ENCODE peak calls at places on chromosomes 7 and 10, in nine cellular contexts. O is uterus; R is NCI-H1436; C is SHP77; H is GM03348; J is KG1; A is stimulated activated CD4-positive, alpha-beta T cell treated with anti-CD3 and anti-CD28 coated beads, Interleukin-2, amount 100 ng/mL, for 48 hours; W is activated CD8-positive, alpha-beta memory T cell treated with anti-CD3 and anti-CD28 coated beads for 48 hours; M is NCI-H2081. Y is an unnamed sample.

GRCh38 chr7:97027427-97028234 is 3.0 kb upstream of the DLX5 start:
- DNase-seq in C (peak), A (peak), R (no peak), J (no peak), O (peak), W (peak), M (peak), H (peak), Y (peak)

GRCh38 chr7:52504546-52504945 is 530.9 kb upstream of the POM121L12 start:
- DNase-seq in O (no peak), R (no peak), W (no peak), H (no peak), J (no peak), A (no peak), M (no peak), C (no peak), Y (no peak)

GRCh38 chr10:74189999-74190421 is 39.0 kb downstream of the ADK start:
- DNase-seq in O (no peak), M (no peak), C (no peak), A (no peak), W (no peak), R (no peak), H (peak), J (peak), Y (no peak)

GRCh38 chr10:105800626-105801025 is 1159.5 kb downstream of the SORCS3 start:
- DNase-seq in J (no peak), A (no peak), H (no peak), C (no peak), R (no peak), O (no peak), M (no peak), W (no peak), Y (no peak)

GRCh38 chr7:25553005-25553404 is 324.7 kb upstream of the NPVF start:
- DNase-seq in A (no peak), H (no peak), C (no peak), M (no peak), R (no peak), J (no peak), W (no peak), O (no peak), Y (no peak)

GRCh38 chr7:137146012-137146455 is 197.5 kb downstream of the PTN start:
- DNase-seq in O (no peak), C (no peak), R (no peak), J (no peak), M (no peak), H (peak), W (no peak), A (no peak), Y (no peak)

GRCh38 chr7:155570171-155570958 is 24.0 kb upstream of the CNPY1 start:
- DNase-seq in J (no peak), H (no peak), O (no peak), M (no peak), R (no peak), W (no peak), A (no peak), C (no peak), Y (no peak)

GRCh38 chr7:122132341-122132740 is 11.7 kb downstream of the AASS start:
- DNase-seq in R (no peak), J (no peak), O (no peak), C (no peak), W (no peak), H (peak), M (no peak), A (no peak), Y (no peak)

GRCh38 chr10:117686606-117687005 is 144.1 kb downstream of the EMX2 start:
- DNase-seq in W (no peak), J (no peak), A (no peak), R (no peak), H (no peak), C (no peak), M (no peak), O (no peak), Y (no peak)

GRCh38 chr7:4479367-4480039 is 202.6 kb upstream of the FOXK1 start:
- DNase-seq in W (no peak), H (peak), O (no peak), J (peak), C (peak), M (peak), A (peak), R (peak), Y (peak)

GRCh38 chr7:27608776-27609495 is 53.7 kb downstream of the HIBADH start:
- DNase-seq in M (no peak), W (no peak), O (no peak), R (no peak), J (no peak), A (no peak), H (peak), C (no peak), Y (no peak)

GRCh38 chr7:151125459-151125834 is 39.2 kb downstream of the AGAP3 start:
- DNase-seq in J (no peak), A (no peak), H (peak), W (no peak), M (no peak), C (no peak), O (no peak), R (peak), Y (no peak)

GRCh38 chr10:123669901-123670300 is 3.7 kb downstream of the GPR26 start:
- DNase-seq in C (no peak), A (no peak), J (no peak), O (no peak), R (no peak), H (peak), W (no peak), M (no peak), Y (no peak)

GRCh38 chr7:31110331-31111108 is 58.4 kb downstream of the ADCYAP1R1 start:
- DNase-seq in M (no peak), A (no peak), J (no peak), H (no peak), W (no peak), O (no peak), R (no peak), C (no peak), Y (no peak)

GRCh38 chr7:139618482-139619366 is 95.2 kb downstream of the CLEC2L start:
- DNase-seq in O (peak), W (no peak), H (peak), A (peak), M (peak), C (no peak), R (no peak), J (no peak), Y (peak)

GRCh38 chr7:149720372-149721083 is 52.9 kb downstream of the ZNF467 start:
- DNase-seq in M (no peak), A (no peak), J (no peak), R (no peak), O (no peak), H (no peak), C (no peak), W (no peak), Y (peak)

GRCh38 chr7:155361947-155362346 is 64.3 kb downstream of the INSIG1 start:
- DNase-seq in M (no peak), A (no peak), W (no peak), O (no peak), H (no peak), C (no peak), J (no peak), R (no peak), Y (no peak)

GRCh38 chr7:21960922-21961321 is 15.2 kb upstream of the CDCA7L start:
- DNase-seq in A (no peak), W (no peak), C (no peak), O (no peak), R (no peak), H (peak), M (no peak), J (no peak), Y (no peak)

GRCh38 chr10:121080324-121080807 is 229.2 kb downstream of the WDR11 start:
- DNase-seq in H (no peak), M (no peak), R (no peak), A (no peak), W (no peak), C (no peak), J (no peak), O (peak), Y (peak)

GRCh38 chr7:11847336-11847735 is 15.3 kb upstream of the THSD7A start:
- DNase-seq in W (no peak), A (no peak), O (no peak), R (no peak), M (no peak), C (no peak), H (no peak), J (no peak), Y (no peak)

GRCh38 chr10:77925795-77926565 is 575 bp downstream of the DLG5 start:
- DNase-seq in A (peak), J (no peak), C (no peak), O (peak), M (no peak), R (peak), H (peak), W (no peak), Y (peak)

GRCh38 chr10:96556003-96556402 is 30.8 kb downstream of the TM9SF3 start:
- DNase-seq in M (no peak), A (no peak), W (no peak), O (no peak), J (no peak), R (no peak), C (no peak), H (peak), Y (peak)

GRCh38 chr7:55432937-55433784 is 68.0 kb downstream of the LANCL2 start:
- DNase-seq in R (peak), M (peak), A (no peak), C (peak), J (no peak), O (no peak), H (peak), W (no peak), Y (peak)

GRCh38 chr7:127819975-127820778 is 168.2 kb downstream of the SND1 start:
- DNase-seq in O (no peak), A (no peak), J (no peak), C (no peak), H (peak), R (no peak), M (no peak), W (no peak), Y (peak)

GRCh38 chr7:4715385-4715770 is 33.3 kb downstream of the FOXK1 start:
- DNase-seq in M (no peak), C (no peak), W (no peak), O (peak), R (no peak), H (peak), J (no peak), A (no peak), Y (no peak)

GRCh38 chr7:51316262-51316665 is 345 bp downstream of the COBL start:
- DNase-seq in A (no peak), M (peak), O (no peak), R (no peak), C (no peak), H (peak), W (no peak), J (no peak), Y (peak)

GRCh38 chr7:80552304-80552703 is 40.4 kb upstream of the GNAT3 start:
- DNase-seq in A (no peak), J (no peak), M (no peak), R (no peak), W (no peak), O (no peak), H (peak), C (no peak), Y (no peak)

GRCh38 chr10:119608316-119609155 is 11.8 kb upstream of the TIAL1 start:
- DNase-seq in C (no peak), O (peak), W (no peak), J (no peak), A (no peak), R (peak), H (peak), M (peak), Y (peak)

GRCh38 chr7:12783421-12783820 is 96.0 kb downstream of the ARL4A start:
- DNase-seq in R (no peak), M (no peak), A (no peak), W (no peak), C (no peak), J (no peak), H (no peak), O (no peak), Y (no peak)

GRCh38 chr7:66344166-66344565 is 139.0 kb downstream of the TPST1 start:
- DNase-seq in M (no peak), A (no peak), C (no peak), O (no peak), W (no peak), R (no peak), H (no peak), J (no peak), Y (no peak)

GRCh38 chr7:41702635-41703371 is at the start of gene INHBA:
- DNase-seq in H (peak), W (no peak), C (peak), M (no peak), A (no peak), R (no peak), J (no peak), O (peak), Y (no peak)

GRCh38 chr7:133401225-133401624 is 148.3 kb downstream of the EXOC4 start:
- DNase-seq in A (no peak), M (no peak), W (no peak), R (no peak), C (no peak), H (peak), O (no peak), J (no peak), Y (no peak)

GRCh38 chr10:133405272-133405671 is 11.3 kb downstream of the MTG1 start:
- DNase-seq in A (no peak), M (no peak), R (no peak), W (no peak), C (no peak), J (no peak), H (no peak), O (no peak), Y (no peak)

GRCh38 chr7:94431620-94432295 is 37.1 kb downstream of the COL1A2 start:
- DNase-seq in W (no peak), A (no peak), R (no peak), H (no peak), M (no peak), O (no peak), C (no peak), J (no peak), Y (no peak)

GRCh38 chr10:102243304-102243703 is 2.0 kb upstream of the PITX3 start:
- DNase-seq in H (peak), W (no peak), M (no peak), J (no peak), C (no peak), O (no peak), R (no peak), A (no peak), Y (no peak)